ENCODE peak calls at places on chromosomes 11 and 22, in six cellular contexts. N is prostate gland, I is fibroblast of pulmonary artery, W is fibroblast of mammary gland, O is thyroid gland, S is pancreas. C is an unnamed sample.

GRCh38 chr22:20567993-20568417 is 60.6 kb downstream of the MED15 start:
- DNase-seq in N (no peak), I (peak), W (peak), O (no peak), S (no peak), C (peak)

GRCh38 chr11:5280582-5281102 is 10.9 kb upstream of the HBE1 start:
- DNase-seq in N (no peak), I (peak), W (peak), O (peak), S (no peak), C (peak)

GRCh38 chr11:79982185-79982584 is 541.4 kb upstream of the TENM4 start:
- DNase-seq in N (no peak), I (no peak), W (no peak), O (no peak), S (no peak), C (no peak)

GRCh38 chr11:67371549-67372231 is 1.7 kb downstream of the CLCF1 start:
- DNase-seq in N (no peak), I (peak), W (peak), O (peak), S (no peak), C (peak)

GRCh38 chr11:9459573-9460321 is 1.1 kb upstream of the ZNF143 start:
- DNase-seq in N (peak), I (peak), W (peak), O (peak), S (no peak), C (peak)

GRCh38 chr11:15836801-15837200 is 519.5 kb downstream of the SOX6 start:
- DNase-seq in N (no peak), I (no peak), W (no peak), O (no peak), S (no peak), C (no peak)

GRCh38 chr11:8719260-8720190 is 36.9 kb downstream of the RPL27A start:
- DNase-seq in N (peak), I (peak), W (peak), O (no peak), S (no peak), C (peak)

GRCh38 chr11:72764503-72764902 is 12.3 kb upstream of the ARAP1 start:
- DNase-seq in N (no peak), I (no peak), W (no peak), O (no peak), S (no peak), C (no peak)

GRCh38 chr11:42171046-42171445 is 711.6 kb upstream of the LRRC4C start:
- DNase-seq in N (no peak), I (peak), W (no peak), O (no peak), S (no peak), C (no peak)

GRCh38 chr11:67409261-67409666 is 5.4 kb downstream of the TBC1D10C start:
- DNase-seq in N (no peak), I (no peak), W (no peak), O (peak), S (no peak), C (no peak)

GRCh38 chr22:40368016-40368415 is 2.4 kb upstream of the SGSM3 start:
- DNase-seq in N (no peak), I (no peak), W (no peak), O (no peak), S (no peak), C (no peak)

GRCh38 chr22:30000566-30000965 is 79.7 kb upstream of the HORMAD2 start:
- DNase-seq in N (no peak), I (no peak), W (peak), O (no peak), S (no peak), C (peak)

GRCh38 chr11:120147950-120148270 is 10.0 kb upstream of the TRIM29 start:
- DNase-seq in N (no peak), I (no peak), W (no peak), O (no peak), S (no peak), C (peak)

GRCh38 chr11:120149246-120149645 is 11.3 kb upstream of the TRIM29 start:
- DNase-seq in N (no peak), I (no peak), W (no peak), O (no peak), S (no peak), C (peak)

GRCh38 chr11:120146413-120147093 is 8.6 kb upstream of the TRIM29 start:
- DNase-seq in N (no peak), I (no peak), W (no peak), O (no peak), S (no peak), C (no peak)

GRCh38 chr11:120151536-120151935 is 13.6 kb upstream of the TRIM29 start:
- DNase-seq in N (no peak), I (no peak), W (no peak), O (no peak), S (no peak), C (no peak)

DNA sequence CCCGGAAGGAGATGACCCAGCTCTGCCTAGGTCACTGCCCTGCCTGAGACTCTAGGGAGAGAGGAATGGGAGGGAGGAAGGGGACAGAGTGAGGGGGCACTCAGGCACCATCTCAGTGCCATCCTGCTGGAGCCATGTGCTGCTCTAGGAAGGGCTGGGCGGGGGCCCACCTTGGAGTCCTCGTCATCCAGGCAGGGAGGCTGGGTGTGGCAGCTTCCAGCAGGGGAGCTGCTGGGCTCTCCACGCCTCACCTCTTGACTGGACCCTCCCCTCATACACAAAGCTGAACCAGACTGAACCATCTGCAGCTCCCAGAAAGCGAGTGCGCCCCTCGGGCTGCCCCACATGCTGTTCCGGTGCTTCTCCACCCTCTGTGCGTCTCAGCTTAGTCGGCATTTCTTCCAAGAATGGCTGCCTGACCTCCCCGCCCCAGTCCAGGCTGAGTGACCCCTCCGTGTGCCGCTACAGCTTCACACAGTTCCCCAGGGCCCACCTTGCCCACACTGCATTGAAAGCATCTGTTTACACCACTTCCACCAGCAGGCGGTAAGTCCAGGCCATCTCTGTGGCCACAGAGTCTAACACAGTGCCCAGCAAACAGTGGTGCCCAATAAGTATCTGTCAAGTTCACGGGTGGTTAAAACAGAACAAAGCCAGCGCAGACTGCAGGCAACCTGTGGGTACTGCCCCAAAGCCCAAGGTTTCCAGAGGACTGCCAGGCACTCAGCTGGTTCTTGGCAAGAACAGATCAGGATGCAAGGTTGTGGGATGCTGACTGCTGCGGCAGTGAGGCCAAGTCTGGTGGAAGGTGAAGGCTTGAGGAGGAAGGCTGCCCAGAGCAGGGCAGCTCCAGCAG is 9.4 kb upstream of the TRIM29 start:
- DNase-seq in N (peak), I (no peak), W (no peak), O (no peak), S (no peak), C (no peak)
- TF ChIP-seq CTCF in N (no peak), I (no peak), W (no peak), O (no peak), S (no peak), C (no peak)

GRCh38 chr11:35160902-35161585 is 22.1 kb downstream of the CD44 start:
- DNase-seq in N (no peak), I (no peak), W (no peak), O (no peak), S (no peak), C (no peak)
- H3K4me3 ChIP-seq in N (no peak), I (no peak), W (no peak), O (no peak), S (no peak), C (no peak)

GRCh38 chr11:29336727-29337212 is 680.1 kb downstream of the KCNA4 start:
- DNase-seq in N (no peak), I (peak), W (no peak), O (no peak), S (no peak), C (no peak)

GRCh38 chr11:29334781-29335140 is 682.1 kb downstream of the KCNA4 start:
- DNase-seq in N (no peak), I (no peak), W (no peak), O (no peak), S (no peak), C (no peak)

GRCh38 chr11:29328961-29329441 is 687.8 kb downstream of the KCNA4 start:
- DNase-seq in N (no peak), I (peak), W (peak), O (peak), S (no peak), C (peak)

GRCh38 chr11:29333993-29334780 is 682.6 kb downstream of the KCNA4 start:
- DNase-seq in N (no peak), I (peak), W (peak), O (no peak), S (no peak), C (peak)
- TF ChIP-seq CTCF in N (no peak), I (peak), W (peak), O (peak), S (no peak), C (peak)

GRCh38 chr11:113018913-113019312 is 57.7 kb downstream of the NCAM1 start:
- DNase-seq in N (no peak), I (no peak), W (no peak), O (no peak), S (no peak), C (no peak)

GRCh38 chr11:113016905-113017304 is 55.7 kb downstream of the NCAM1 start:
- DNase-seq in N (no peak), I (no peak), W (no peak), O (no peak), S (no peak), C (peak)

GRCh38 chr11:113014731-113015455 is 53.7 kb downstream of the NCAM1 start:
- DNase-seq in N (peak), I (peak), W (no peak), O (peak), S (no peak), C (no peak)

DNA sequence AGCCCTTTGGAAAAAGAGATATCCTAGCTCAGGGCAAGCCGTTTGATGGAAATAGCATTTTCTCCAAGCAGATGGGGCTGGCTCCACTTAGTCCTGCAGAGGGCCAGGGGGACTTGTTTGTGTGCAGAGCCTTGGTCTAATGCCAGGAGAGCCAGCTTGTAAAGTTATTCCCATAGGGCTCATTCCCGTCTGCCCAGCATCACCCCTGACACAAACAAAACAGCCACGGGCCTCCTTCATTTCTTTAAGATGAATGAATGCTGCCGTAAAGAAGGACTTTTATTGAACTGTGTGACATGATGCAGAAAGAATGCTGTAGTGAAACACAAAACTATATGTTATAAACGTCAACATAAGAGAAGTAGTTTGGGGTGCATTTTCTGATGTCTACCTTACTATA is 53.0 kb downstream of the NCAM1 start:
- DNase-seq in N (no peak), I (peak), W (no peak), O (no peak), S (no peak), C (no peak)
- H3K4me3 ChIP-seq in N (no peak), I (no peak), W (no peak), O (no peak), S (no peak), C (no peak)

DNA sequence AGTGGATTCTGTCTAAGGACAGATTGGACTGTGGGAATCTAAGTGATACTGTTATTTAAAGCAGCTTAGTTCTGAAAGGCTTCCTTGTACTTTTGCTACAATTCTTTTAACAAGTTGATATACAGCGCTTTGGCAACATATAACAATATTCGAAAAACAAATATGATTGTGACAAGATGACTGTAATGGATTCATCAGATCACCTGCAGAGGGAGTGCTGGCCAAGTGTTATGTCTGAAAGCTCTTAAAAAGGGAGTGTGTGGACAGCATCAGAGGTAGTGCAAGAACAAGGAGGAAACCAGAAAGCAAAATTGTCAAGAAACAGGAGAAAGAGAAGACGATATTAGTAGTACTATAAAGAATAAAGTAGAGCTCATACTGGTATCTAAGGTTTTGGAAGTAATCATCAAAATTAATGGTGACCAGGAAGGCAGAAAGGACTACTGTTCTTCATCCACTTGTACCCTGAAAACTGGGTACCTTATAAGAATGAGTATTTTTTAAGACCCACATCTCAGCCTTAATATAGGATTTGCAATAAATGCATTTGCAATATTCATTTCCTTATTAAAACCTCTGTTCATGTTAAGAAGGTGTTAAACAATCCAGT is 1112.0 kb upstream of the CCDC90B start:
- DNase-seq in N (no peak), I (peak), W (peak), O (peak), S (no peak), C (peak)
- TF ChIP-seq CTCF in N (peak), I (peak), W (peak), O (peak), S (no peak), C (peak)

DNA sequence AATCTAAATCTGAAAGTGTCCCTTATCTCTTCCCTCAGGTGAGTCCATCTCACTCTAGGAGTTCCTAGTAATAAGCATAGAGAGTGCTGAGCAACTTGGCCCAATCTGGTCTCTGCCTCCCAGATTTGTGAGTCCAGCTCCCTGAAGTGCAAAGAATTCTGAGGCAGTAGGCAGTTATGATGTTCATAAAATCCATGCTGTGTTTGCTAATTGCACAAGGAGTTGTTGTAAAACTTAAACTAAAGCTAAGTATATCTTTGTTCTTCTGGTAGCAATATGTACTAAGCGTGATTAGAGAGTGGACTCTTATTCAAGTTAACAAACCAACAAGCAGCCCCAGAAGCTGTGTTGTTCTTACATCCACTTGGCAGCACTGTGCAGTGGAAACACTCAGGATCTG is 7.6 kb upstream of the PTH start:
- DNase-seq in N (peak), I (no peak), W (no peak), O (peak), S (no peak), C (no peak)
- H3K4me3 ChIP-seq in N (no peak), I (no peak), W (no peak), O (no peak), S (no peak), C (no peak)

GRCh38 chr11:129279326-129280026 is 87.4 kb upstream of the ARHGAP32 start:
- DNase-seq in N (peak), I (peak), W (peak), O (peak), S (peak), C (peak)
- TF ChIP-seq CTCF in N (no peak), I (no peak), W (no peak), O (peak), S (no peak), C (no peak)

DNA sequence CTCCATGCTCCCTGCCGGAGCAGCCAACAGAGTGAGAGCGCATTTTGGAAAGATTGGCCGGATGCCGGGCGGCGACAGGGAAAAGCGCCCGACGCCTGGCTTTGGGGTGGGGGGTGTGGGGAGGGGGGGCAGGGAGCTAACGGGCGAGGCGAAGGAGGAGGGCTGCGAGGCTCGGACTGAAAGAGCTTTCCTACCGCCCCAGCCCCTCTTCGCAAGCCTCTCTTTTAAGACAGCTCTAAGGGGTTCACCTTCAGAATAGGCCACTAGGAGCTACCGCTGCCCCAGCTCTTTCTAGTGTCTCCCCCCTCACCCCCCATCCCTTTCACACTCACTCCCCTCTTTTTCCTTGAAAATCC is 3.5 kb upstream of the DBX1 start:
- DNase-seq in N (no peak), I (no peak), W (no peak), O (no peak), S (no peak), C (no peak)
- H3K4me3 ChIP-seq in N (no peak), I (peak), W (no peak), O (no peak), S (no peak), C (no peak)

C was measured in epithelial cell of esophagus.